ENCODE peak calls at places on chromosome 16, in five cellular contexts. U is brain microvascular endothelial cell, R is neural crest cell, T is AG09319, C is AG10803. L is an unnamed sample.

GRCh38 chr16:32116080-32116479 is 137.0 kb upstream of the TP53TG3D start:
- DNase-seq in U (no peak), R (no peak), T (no peak), C (no peak), L (no peak)

GRCh38 chr16:8931864-8932263 is 31.8 kb downstream of the USP7 start:
- DNase-seq in U (peak; percentile 37), R (peak; percentile 50), T (peak; percentile 11), C (peak; percentile 54), L (peak; percentile 60)

GRCh38 chr16:89861648-89862047 is 11.7 kb upstream of the TCF25 start:
- DNase-seq in U (no peak), R (no peak), T (no peak), C (no peak), L (no peak)

GRCh38 chr16:14309906-14310305 is 238.8 kb downstream of the MRTFB start:
- DNase-seq in U (peak; percentile 71), R (no peak), T (no peak), C (peak; percentile 80), L (no peak)

GRCh38 chr16:79171504-79172240 is 428.9 kb downstream of the MAF start:
- DNase-seq in U (no peak), R (no peak), T (no peak), C (no peak), L (no peak)

GRCh38 chr16:27254262-27254811 is 14.2 kb downstream of the NSMCE1 start:
- DNase-seq in U (no peak), R (no peak), T (no peak), C (no peak), L (no peak)

GRCh38 chr16:72723781-72724180 is 324.1 kb downstream of the ZFHX3 start:
- DNase-seq in U (no peak), R (no peak), T (no peak), C (peak; percentile 62), L (peak; percentile 26)

GRCh38 chr16:68676113-68676860 is 31.2 kb downstream of the CDH3 start:
- DNase-seq in U (no peak), R (no peak), T (no peak), C (no peak), L (no peak)

GRCh38 chr16:82603784-82604411 is 22.9 kb upstream of the CDH13 start:
- DNase-seq in U (peak; percentile 59), R (peak; percentile 38), T (no peak), C (peak; percentile 72), L (peak; percentile 45)

GRCh38 chr16:14186007-14186953 is 115.2 kb downstream of the MRTFB start:
- DNase-seq in U (peak; percentile 51), R (peak; percentile 13), T (peak; percentile 32), C (peak; percentile 83), L (peak; percentile 49)

GRCh38 chr16:87185313-87185712 is 131.9 kb downstream of the C16orf95 start:
- DNase-seq in U (no peak), R (no peak), T (no peak), C (no peak), L (no peak)
- TF ChIP-seq CTCF in U (peak; percentile 39), R (no peak), T (peak; percentile 3), C (peak; percentile 21), L (peak; percentile 32)

GRCh38 chr16:58197314-58198012 is 443 bp downstream of the CSNK2A2 start:
- DNase-seq in U (no peak), R (no peak), T (no peak), C (no peak), L (no peak)

GRCh38 chr16:58200398-58200797 is 2.5 kb upstream of the CSNK2A2 start:
- DNase-seq in U (no peak), R (no peak), T (no peak), C (no peak), L (no peak)

GRCh38 chr16:58196898-58197313 is 1.0 kb downstream of the CSNK2A2 start:
- DNase-seq in U (no peak), R (no peak), T (no peak), C (peak; percentile 29), L (no peak)

GRCh38 chr16:58198739-58199411 is 969 bp upstream of the CSNK2A2 start:
- DNase-seq in U (no peak), R (no peak), T (no peak), C (no peak), L (no peak)

DNA sequence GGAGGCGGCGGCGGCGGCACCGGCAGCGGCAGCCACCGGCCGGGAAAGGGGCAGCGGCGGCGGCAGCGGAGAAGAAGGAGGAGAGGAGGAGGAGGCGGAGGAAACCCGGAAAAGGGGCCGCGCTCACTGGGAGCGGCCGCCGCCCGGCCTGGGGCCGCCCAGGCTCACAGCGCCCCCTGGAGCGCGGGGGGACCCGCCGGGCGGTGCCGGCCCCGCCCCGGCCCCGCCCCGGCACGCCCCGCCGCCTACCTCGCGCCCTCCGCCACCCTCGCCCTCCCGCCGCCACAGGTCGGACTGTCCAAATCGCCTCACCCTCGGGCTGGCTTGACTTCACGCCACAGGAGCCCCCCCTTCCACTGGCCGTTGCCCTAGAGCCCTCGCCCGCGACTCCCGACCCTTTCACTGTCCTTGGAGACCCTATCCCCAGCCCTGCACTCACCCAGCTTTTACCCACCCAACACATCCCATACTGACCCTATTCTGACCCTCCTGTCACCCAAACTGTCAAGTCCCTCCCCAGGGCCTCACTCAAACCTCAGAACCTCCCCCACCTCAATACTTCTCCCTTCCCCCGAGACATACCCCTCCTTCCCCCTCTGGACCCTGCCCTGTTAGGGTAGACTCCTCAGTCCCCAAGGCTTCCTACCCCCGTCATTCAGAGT is at the start of gene CSNK2A2:
- DNase-seq in U (peak; percentile 36), R (peak; percentile 54), T (peak; percentile 18), C (peak; percentile 71), L (peak; percentile 9)
- TF ChIP-seq CTCF in U (no peak), R (peak; percentile 57), T (peak; percentile 23), C (peak; percentile 15), L (no peak)

DNA sequence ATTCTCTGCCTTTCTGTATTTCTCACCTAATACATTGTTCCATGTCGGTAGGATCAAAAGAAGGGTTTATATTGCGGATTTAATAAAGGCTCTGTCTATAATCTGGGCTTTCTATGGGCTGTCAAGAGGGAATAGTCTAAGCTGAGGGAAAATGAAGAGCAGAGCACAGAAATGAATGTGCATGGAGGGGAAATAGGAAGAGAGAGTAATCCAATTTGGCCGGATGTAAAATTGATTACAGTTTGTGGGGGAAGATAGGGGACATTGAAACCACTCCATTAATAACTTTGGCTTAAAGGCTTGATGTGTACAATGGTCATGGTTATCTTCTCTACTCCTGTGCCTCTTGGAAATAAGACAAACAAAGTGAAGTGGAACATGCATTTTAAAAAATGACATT is 334.2 kb upstream of the CDH8 start:
- DNase-seq in U (no peak), R (no peak), T (no peak), C (no peak), L (no peak)
- TF ChIP-seq CTCF in U (no peak), R (no peak), T (no peak), C (no peak), L (no peak)

DNA sequence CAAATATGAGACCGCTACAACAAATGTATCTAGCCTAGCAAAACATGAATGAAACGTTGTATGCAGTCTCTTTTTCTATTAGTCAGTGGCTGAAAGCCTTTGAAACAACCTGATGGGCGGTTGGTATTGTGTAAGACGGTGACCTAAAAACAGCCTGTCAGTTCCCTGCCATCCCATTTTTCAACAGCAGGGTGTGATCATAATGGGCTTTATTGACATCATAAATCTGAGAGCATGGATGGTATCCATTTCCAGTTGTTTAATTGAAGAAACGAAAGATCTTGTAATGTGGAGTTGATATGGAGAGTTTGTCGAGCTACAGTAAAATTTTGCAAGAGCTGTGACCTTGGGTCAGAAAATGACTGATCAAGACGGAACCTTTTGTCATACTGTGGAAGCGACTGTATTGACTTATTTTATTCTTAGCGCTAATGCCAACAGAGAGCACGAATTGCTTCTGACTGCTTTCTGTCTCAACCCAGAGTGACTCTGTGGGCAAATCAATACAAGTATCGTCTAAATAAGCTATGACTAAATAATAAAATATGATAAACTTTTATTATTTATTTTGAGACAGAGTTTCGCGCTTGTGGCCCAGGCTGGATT is 12.3 kb upstream of the MEIOB start:
- DNase-seq in U (peak; percentile 14), R (no peak), T (no peak), C (peak; percentile 8), L (no peak)
- TF ChIP-seq CTCF in U (peak; percentile 39), R (peak; percentile 47), T (no peak), C (peak; percentile 23), L (no peak)

GRCh38 chr16:84726079-84726669 is 26.4 kb downstream of the USP10 start:
- DNase-seq in U (peak; percentile 82), R (peak; percentile 94), T (peak; percentile 49), C (peak; percentile 82), L (peak; percentile 79)
- TF ChIP-seq CTCF in U (peak; percentile 96), R (peak; percentile 100), T (peak; percentile 88), C (peak; percentile 93), L (peak; percentile 91)

GRCh38 chr16:51268237-51268636 is 117.2 kb upstream of the SALL1 start:
- DNase-seq in U (no peak), R (no peak), T (no peak), C (no peak), L (no peak)

GRCh38 chr16:51276335-51276734 is 125.3 kb upstream of the SALL1 start:
- DNase-seq in U (no peak), R (no peak), T (no peak), C (peak; percentile 8), L (no peak)

GRCh38 chr16:51267676-51268075 is 116.6 kb upstream of the SALL1 start:
- DNase-seq in U (no peak), R (no peak), T (no peak), C (no peak), L (no peak)

GRCh38 chr16:51271156-51271555 is 120.1 kb upstream of the SALL1 start:
- DNase-seq in U (no peak), R (no peak), T (no peak), C (no peak), L (no peak)
- TF ChIP-seq CTCF in U (no peak), R (no peak), T (no peak), C (no peak), L (no peak)

GRCh38 chr16:70750893-70751467 is 50.0 kb downstream of the VAC14 start:
- DNase-seq in U (peak; percentile 72), R (no peak), T (peak; percentile 69), C (peak; percentile 91), L (peak; percentile 87)
- TF ChIP-seq CTCF in U (peak; percentile 23), R (no peak), T (no peak), C (peak; percentile 14), L (no peak)